ENCODE peak calls at places on chromosomes 6 and 20, in six cellular contexts. J, T, U, Q, G and Y are unnamed samples.

GRCh38 chr6:148367418-148368024 is 24.9 kb downstream of the SASH1 start:
- DNase-seq in G (no peak), T (no peak), U (peak; percentile 56), Q (peak; percentile 82), J (peak; percentile 51), Y (peak; percentile 48)

GRCh38 chr6:156589281-156589680 is 187.9 kb upstream of the ARID1B start:
- DNase-seq in U (no peak), Q (peak; percentile 34), G (no peak), T (no peak), J (peak; percentile 65), Y (peak; percentile 44)

GRCh38 chr20:46555370-46555956 is 5.0 kb upstream of the OCSTAMP start:
- DNase-seq in T (no peak), J (no peak), Q (no peak), U (no peak), G (no peak), Y (no peak)

GRCh38 chr20:15047100-15047499 is 709.7 kb upstream of the FLRT3 start:
- DNase-seq in G (no peak), U (no peak), T (no peak), Q (no peak), J (no peak), Y (no peak)

GRCh38 chr6:145070791-145071190 is 664.5 kb downstream of the EPM2A start:
- DNase-seq in U (no peak), Q (peak; percentile 29), G (no peak), J (peak; percentile 28), T (no peak), Y (peak; percentile 94)

GRCh38 chr6:132405143-132405915 is 4.1 kb upstream of the MOXD1 start:
- DNase-seq in J (no peak), G (no peak), Q (peak; percentile 40), T (no peak), U (no peak), Y (no peak)

GRCh38 chr6:70709826-70710225 is 42.1 kb downstream of the SMAP1 start:
- DNase-seq in U (no peak), Q (peak; percentile 85), T (no peak), J (peak; percentile 48), G (peak; percentile 25), Y (peak; percentile 37)

GRCh38 chr6:83086751-83087150 is 19.3 kb downstream of the DOP1A start:
- DNase-seq in G (no peak), U (no peak), J (no peak), T (no peak), Q (no peak), Y (no peak)

GRCh38 chr6:29995346-29995777 is 53.0 kb downstream of the HLA-A start:
- DNase-seq in G (no peak), T (no peak), U (no peak), Q (peak; percentile 64), J (no peak), Y (no peak)

GRCh38 chr6:161228911-161229591 is 44.8 kb downstream of the AGPAT4 start:
- DNase-seq in U (no peak), Q (peak; percentile 97), J (peak; percentile 79), T (no peak), G (no peak), Y (peak; percentile 93)

GRCh38 chr6:169542491-169542890 is 159.3 kb downstream of the WDR27 start:
- DNase-seq in G (no peak), Q (no peak), T (no peak), U (no peak), J (no peak), Y (no peak)

GRCh38 chr6:26198626-26199056 is 111.4 kb downstream of the HFE start:
- DNase-seq in U (no peak), J (no peak), T (no peak), G (no peak), Q (no peak), Y (no peak)

GRCh38 chr6:5995705-5996686 is 10.7 kb downstream of the NRN1 start:
- DNase-seq in Q (peak; percentile 85), G (no peak), J (peak; percentile 72), T (peak; percentile 89), U (peak; percentile 94), Y (peak; percentile 19)

GRCh38 chr6:164010446-164011071 is 596.0 kb downstream of the QKI start:
- DNase-seq in Q (no peak), T (no peak), U (no peak), J (no peak), G (no peak), Y (no peak)

GRCh38 chr6:6495851-6496250 is 92.7 kb upstream of the LY86 start:
- DNase-seq in T (no peak), Q (peak; percentile 4), G (no peak), U (no peak), J (no peak), Y (no peak)

GRCh38 chr20:31363295-31363694 is 5.1 kb upstream of the DEFB118 start:
- DNase-seq in Q (no peak), J (no peak), U (no peak), G (no peak), T (no peak), Y (no peak)

GRCh38 chr6:91435630-91436029 is 848.8 kb upstream of the MAP3K7 start:
- DNase-seq in J (no peak), U (no peak), Q (no peak), G (no peak), T (no peak), Y (no peak)

GRCh38 chr6:168035661-168036616 is 38.5 kb downstream of the KIF25 start:
- DNase-seq in G (peak; percentile 47), J (peak; percentile 79), Q (peak; percentile 25), T (no peak), U (no peak), Y (peak; percentile 4)

GRCh38 chr20:55264825-55265224 is 740.5 kb downstream of the CBLN4 start:
- DNase-seq in G (no peak), T (no peak), U (no peak), J (no peak), Q (no peak), Y (no peak)

GRCh38 chr6:8628063-8628462 is 192.7 kb upstream of the SLC35B3 start:
- DNase-seq in Q (peak; percentile 1), T (no peak), G (no peak), U (no peak), J (no peak), Y (no peak)

GRCh38 chr6:158244373-158244772 is 67.9 kb upstream of the TULP4 start:
- DNase-seq in U (no peak), T (no peak), G (no peak), J (no peak), Q (no peak), Y (no peak)

GRCh38 chr6:3455490-3456394 is 1.1 kb downstream of the SLC22A23 start:
- DNase-seq in T (peak; percentile 80), J (no peak), Q (no peak), G (peak; percentile 12), U (peak; percentile 44), Y (no peak)
- TF ChIP-seq CTCF in T (no peak), J (no peak), Q (no peak), G (no peak), U (no peak), Y (no peak)

GRCh38 chr6:142155091-142155490 is 8.0 kb downstream of the VTA1 start:
- DNase-seq in Q (peak; percentile 30), J (no peak), U (no peak), T (no peak), G (no peak), Y (no peak)

GRCh38 chr6:142153230-142153629 is 6.2 kb downstream of the VTA1 start:
- DNase-seq in T (no peak), Q (no peak), G (no peak), J (no peak), U (no peak), Y (no peak)

GRCh38 chr6:142152731-142153130 is 5.7 kb downstream of the VTA1 start:
- DNase-seq in G (no peak), T (no peak), J (peak; percentile 32), U (no peak), Q (peak; percentile 79), Y (peak; percentile 78)

GRCh38 chr6:142155895-142156757 is 9.1 kb downstream of the VTA1 start:
- DNase-seq in Q (peak; percentile 32), T (no peak), J (no peak), G (no peak), U (peak; percentile 29), Y (no peak)
- TF ChIP-seq CTCF in Q (peak; percentile 37), T (peak; percentile 32), J (no peak), G (no peak), U (peak; percentile 65), Y (peak; percentile 80)

GRCh38 chr20:56631318-56631989 is 2.3 kb downstream of the TFAP2C start:
- DNase-seq in U (no peak), G (no peak), Q (no peak), J (no peak), T (no peak), Y (no peak)
- TF ChIP-seq CTCF in U (no peak), G (no peak), Q (no peak), J (no peak), T (no peak), Y (no peak)

GRCh38 chr20:38727602-38728236 is 3.4 kb downstream of the SLC32A1 start:
- DNase-seq in G (no peak), U (no peak), Q (no peak), T (no peak), J (no peak), Y (no peak)

GRCh38 chr20:38725959-38726848 is 1.9 kb downstream of the SLC32A1 start:
- DNase-seq in T (no peak), U (peak; percentile 93), J (no peak), Q (peak; percentile 37), G (peak; percentile 72), Y (no peak)

GRCh38 chr20:38725458-38725958 is 1.2 kb downstream of the SLC32A1 start:
- DNase-seq in U (no peak), T (no peak), J (no peak), G (no peak), Q (no peak), Y (no peak)

GRCh38 chr20:38728237-38728761 is 4.0 kb downstream of the SLC32A1 start:
- DNase-seq in Q (no peak), U (peak; percentile 66), G (no peak), T (no peak), J (no peak), Y (no peak)

GRCh38 chr20:38726849-38727601 is 2.7 kb downstream of the SLC32A1 start:
- DNase-seq in T (no peak), J (no peak), G (peak; percentile 39), Q (peak; percentile 29), U (peak; percentile 97), Y (no peak)
- TF ChIP-seq CTCF in T (no peak), J (peak; percentile 54), G (peak; percentile 17), Q (peak; percentile 29), U (peak; percentile 82), Y (peak; percentile 35)